ENCODE peak calls at places on chromosomes 6 and 20, in four cellular contexts. One of them, this sample, is unnamed.

GRCh38 chr6:53306819-53307347 is 41.9 kb downstream of the ELOVL5 start:
- DNase-seq in H1: no peak
- DNase-seq in K562: no peak
- DNase-seq in HepG2: peak; percentile 89
- DNase-seq in this sample: no peak

GRCh38 chr6:158548418-158549161 is 11.3 kb upstream of the TMEM181 start:
- DNase-seq in H1: no peak
- DNase-seq in K562: no peak
- DNase-seq in HepG2: no peak
- DNase-seq in this sample: no peak

GRCh38 chr6:75230484-75231325 is 12.9 kb downstream of the COX7A2 start:
- DNase-seq in K562: peak; percentile 57
- DNase-seq in H1: no peak
- DNase-seq in HepG2: peak; percentile 58
- DNase-seq in this sample: peak; percentile 44

GRCh38 chr6:39041072-39041471 is 7.5 kb upstream of the GLP1R start:
- DNase-seq in K562: no peak
- DNase-seq in HepG2: no peak
- DNase-seq in H1: no peak
- DNase-seq in this sample: no peak

GRCh38 chr20:6122111-6122872 is 538 bp downstream of the FERMT1 start:
- DNase-seq in HepG2: peak; percentile 32
- DNase-seq in H1: no peak
- DNase-seq in K562: no peak
- DNase-seq in this sample: no peak

GRCh38 chr6:74357329-74357728 is 661.3 kb downstream of the CD109 start:
- DNase-seq in HepG2: no peak
- DNase-seq in H1: no peak
- DNase-seq in K562: no peak
- DNase-seq in this sample: no peak

GRCh38 chr6:30147096-30147495 is 11.2 kb downstream of the TRIM40 start:
- DNase-seq in HepG2: no peak
- DNase-seq in H1: no peak
- DNase-seq in K562: no peak
- DNase-seq in this sample: no peak

GRCh38 chr6:150813319-150813992 is 52.0 kb upstream of the MTHFD1L start:
- DNase-seq in K562: no peak
- DNase-seq in H1: no peak
- DNase-seq in HepG2: no peak
- DNase-seq in this sample: peak; percentile 92

GRCh38 chr6:85385636-85386315 is 64.1 kb upstream of the NT5E start:
- DNase-seq in H1: no peak
- DNase-seq in HepG2: no peak
- DNase-seq in K562: no peak
- DNase-seq in this sample: no peak

GRCh38 chr6:30842754-30843610 is 41.3 kb upstream of the DDR1 start:
- DNase-seq in K562: peak; percentile 40
- DNase-seq in H1: no peak
- DNase-seq in HepG2: no peak
- DNase-seq in this sample: no peak

GRCh38 chr6:159719287-159719686 is 8.0 kb upstream of the WTAP start:
- DNase-seq in K562: no peak
- DNase-seq in H1: no peak
- DNase-seq in HepG2: no peak
- DNase-seq in this sample: no peak

GRCh38 chr6:22401206-22401605 is 104.4 kb upstream of the PRL start:
- DNase-seq in H1: no peak
- DNase-seq in K562: no peak
- DNase-seq in HepG2: no peak
- DNase-seq in this sample: no peak

GRCh38 chr6:12450446-12450845 is 160.3 kb downstream of the EDN1 start:
- DNase-seq in K562: no peak
- DNase-seq in H1: no peak
- DNase-seq in HepG2: no peak
- DNase-seq in this sample: no peak

DNA sequence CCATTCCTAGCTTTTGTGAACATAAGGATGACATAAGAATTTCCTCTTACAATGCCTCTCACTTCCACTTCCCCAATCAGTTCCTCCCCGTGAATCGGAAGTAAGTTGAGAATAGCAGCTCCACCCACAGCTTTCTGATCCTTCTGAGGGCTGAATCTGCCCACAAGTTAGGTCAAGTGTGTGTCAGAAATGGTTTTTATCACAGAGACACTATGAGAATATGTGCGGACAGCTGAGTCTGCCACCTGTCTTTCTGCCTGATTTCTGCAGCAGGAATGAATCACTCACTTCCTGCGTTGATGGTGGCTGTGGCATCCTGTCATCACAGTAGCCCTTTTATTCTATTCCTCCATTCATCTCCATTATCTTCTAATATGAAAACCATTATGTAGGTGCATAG is 70.2 kb downstream of the RIN2 start:
- DNase-seq in HepG2: peak; percentile 30
- DNase-seq in K562: no peak
- DNase-seq in H1: no peak
- DNase-seq in this sample: peak; percentile 33
- TF ChIP-seq YY1 in HepG2: no peak
- TF ChIP-seq YY1 in K562: no peak
- TF ChIP-seq YY1 in H1: no peak
- TF ChIP-seq YY1 in this sample: no peak

DNA sequence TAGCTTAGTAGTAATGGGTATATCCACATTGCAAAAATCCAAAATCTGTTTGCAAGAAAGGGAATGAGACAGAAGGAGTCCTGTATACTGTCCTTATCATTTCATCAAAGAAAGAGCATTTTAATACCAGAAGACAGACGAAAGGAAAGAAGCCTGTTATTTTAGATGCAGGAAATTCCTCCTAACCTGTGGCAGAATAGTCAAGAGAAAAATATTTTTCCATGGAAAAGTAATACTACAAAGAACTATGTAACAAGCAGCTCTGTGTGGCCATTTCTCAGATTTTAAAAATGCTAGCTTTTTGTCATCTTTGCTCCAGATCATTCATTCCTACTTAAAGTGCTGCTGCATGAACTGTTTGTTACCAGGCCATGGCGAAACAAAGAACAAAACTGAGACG is 72.9 kb upstream of the SCP2D1 start:
- DNase-seq in HepG2: no peak
- DNase-seq in K562: no peak
- DNase-seq in H1: no peak
- DNase-seq in this sample: no peak
- TF ChIP-seq FOSL1 in HepG2: no peak
- TF ChIP-seq FOSL1 in K562: no peak
- TF ChIP-seq FOSL1 in H1: no peak
- TF ChIP-seq FOSL1 in this sample: no peak

GRCh38 chr6:147941143-147941542 is 401.5 kb upstream of the SASH1 start:
- DNase-seq in K562: no peak
- DNase-seq in HepG2: no peak
- DNase-seq in H1: peak; percentile 9
- DNase-seq in this sample: no peak
- TF ChIP-seq YY1 in K562: no peak
- TF ChIP-seq YY1 in HepG2: no peak
- TF ChIP-seq YY1 in H1: no peak
- TF ChIP-seq YY1 in this sample: no peak

DNA sequence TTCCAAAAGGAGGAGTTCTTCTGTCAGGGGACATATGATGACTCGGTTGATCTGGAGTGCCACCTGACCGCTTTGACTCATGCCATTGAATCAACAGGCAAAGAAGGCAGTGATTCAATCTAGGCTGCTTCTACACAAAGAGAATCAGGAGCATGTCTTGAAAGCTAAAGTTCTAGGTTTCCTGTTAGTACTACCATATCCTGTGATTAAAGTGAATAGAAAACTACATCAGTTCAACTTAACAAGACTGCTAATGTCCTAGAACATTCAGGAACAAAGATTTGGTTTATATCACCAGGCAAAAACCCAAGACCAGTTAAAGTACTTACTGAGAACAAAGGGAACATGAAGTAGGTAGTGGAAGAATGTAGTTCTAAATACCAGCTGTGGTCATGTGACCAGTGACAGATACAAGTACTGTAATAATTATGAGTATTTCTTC is 216.8 kb upstream of the SGK1 start:
- DNase-seq in H1: no peak
- DNase-seq in HepG2: no peak
- DNase-seq in K562: no peak
- DNase-seq in this sample: no peak
- TF ChIP-seq FOSL1 in H1: no peak
- TF ChIP-seq FOSL1 in HepG2: no peak
- TF ChIP-seq FOSL1 in K562: no peak
- TF ChIP-seq FOSL1 in this sample: no peak

GRCh38 chr20:49715466-49715865 is 1.8 kb upstream of the B4GALT5 start:
- DNase-seq in K562: no peak
- DNase-seq in HepG2: no peak
- DNase-seq in H1: no peak
- DNase-seq in this sample: no peak

GRCh38 chr20:49712918-49713778 is 530 bp downstream of the B4GALT5 start:
- DNase-seq in K562: peak; percentile 49
- DNase-seq in HepG2: no peak
- DNase-seq in H1: no peak
- DNase-seq in this sample: no peak

GRCh38 chr20:49711331-49711987 is 2.2 kb downstream of the B4GALT5 start:
- DNase-seq in H1: no peak
- DNase-seq in K562: no peak
- DNase-seq in HepG2: no peak
- DNase-seq in this sample: no peak

GRCh38 chr20:49712118-49712517 is 1.6 kb downstream of the B4GALT5 start:
- DNase-seq in K562: peak; percentile 34
- DNase-seq in H1: no peak
- DNase-seq in HepG2: no peak
- DNase-seq in this sample: no peak

DNA sequence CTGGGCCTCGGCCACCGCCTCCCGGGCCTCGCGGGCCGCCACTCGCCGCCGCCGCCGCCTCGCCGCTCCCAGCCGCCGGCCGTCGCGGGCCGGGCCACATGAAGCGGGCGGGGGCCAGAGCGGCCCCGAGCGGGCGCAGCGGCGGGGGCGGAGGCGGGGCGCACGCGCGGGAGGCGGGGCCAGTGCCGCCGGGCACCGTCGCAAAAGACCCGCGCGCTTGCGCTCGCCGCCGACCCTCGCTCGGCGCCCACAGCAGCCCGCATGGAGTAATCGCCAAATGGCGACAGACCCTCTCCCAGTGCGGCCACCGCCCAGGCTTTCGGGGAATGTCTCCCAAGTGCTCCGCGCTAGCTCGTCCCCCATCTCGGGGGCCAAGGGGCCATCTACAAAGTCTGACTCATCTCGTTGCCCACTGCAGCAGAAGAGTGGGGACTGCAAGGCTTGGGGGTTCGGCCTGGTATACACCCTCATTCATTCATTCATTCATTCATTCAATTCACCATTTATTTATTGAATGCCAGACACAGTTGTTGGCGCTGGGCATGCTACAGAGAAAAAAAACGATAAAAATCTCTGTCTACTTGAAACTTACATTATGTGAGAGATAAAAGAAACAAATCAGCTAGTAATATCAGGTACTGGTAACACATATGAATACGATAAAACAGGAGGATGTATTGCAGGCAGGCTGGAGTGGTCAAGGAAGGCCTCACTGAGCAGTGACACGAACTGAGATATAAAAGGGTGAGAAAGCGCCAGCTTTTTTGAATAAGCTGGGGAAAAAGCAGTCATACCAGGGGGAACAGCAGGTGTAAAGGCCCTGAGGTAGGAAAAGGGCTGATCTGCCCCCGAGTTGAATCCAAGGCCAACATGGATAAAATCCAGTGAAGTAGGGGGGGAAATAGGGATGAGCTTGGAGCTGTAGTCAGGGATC is at the start of gene B4GALT5:
- DNase-seq in HepG2: peak; percentile 66
- DNase-seq in H1: peak; percentile 82
- DNase-seq in K562: peak; percentile 87
- DNase-seq in this sample: peak; percentile 80
- TF ChIP-seq YY1 in HepG2: peak; percentile 90
- TF ChIP-seq YY1 in H1: peak; percentile 91
- TF ChIP-seq YY1 in K562: peak; percentile 72
- TF ChIP-seq YY1 in this sample: peak; percentile 84

GRCh38 chr6:105929626-105930025 is 156.5 kb upstream of the PRDM1 start:
- DNase-seq in H1: no peak
- DNase-seq in K562: no peak
- DNase-seq in HepG2: no peak
- DNase-seq in this sample: no peak

GRCh38 chr6:105936972-105937371 is 149.2 kb upstream of the PRDM1 start:
- DNase-seq in HepG2: no peak
- DNase-seq in H1: no peak
- DNase-seq in K562: no peak
- DNase-seq in this sample: no peak

DNA sequence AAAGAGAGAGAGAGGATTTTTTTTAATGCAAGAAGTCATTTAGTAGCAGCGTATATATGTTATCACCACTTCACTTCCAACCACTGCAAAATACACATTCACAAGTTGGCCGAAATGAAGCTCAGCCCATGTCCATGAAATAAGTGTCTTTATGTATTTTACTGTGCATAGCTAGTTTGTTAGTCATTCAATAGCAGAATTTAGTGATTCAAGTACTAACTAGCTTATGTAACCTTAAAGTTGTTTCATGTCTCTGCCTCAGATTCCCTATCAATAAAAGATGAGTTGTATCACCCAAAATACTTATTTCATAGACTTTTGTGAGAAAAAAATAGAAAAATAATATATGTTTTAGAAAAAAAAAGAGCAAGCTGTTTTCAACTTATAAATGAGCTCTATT is 153.7 kb upstream of the PRDM1 start:
- DNase-seq in H1: no peak
- DNase-seq in K562: no peak
- DNase-seq in HepG2: no peak
- DNase-seq in this sample: no peak
- TF ChIP-seq FOSL1 in H1: no peak
- TF ChIP-seq FOSL1 in K562: no peak
- TF ChIP-seq FOSL1 in HepG2: no peak
- TF ChIP-seq FOSL1 in this sample: no peak

This sample was measured in HCT116.